ENCODE peak calls at places on chromosomes 6 and 20, in five cellular contexts. R is stomach, Q is B cell, P is heart right ventricle, W is RWPE1. F is an unnamed sample.

GRCh38 chr20:62063601-62063980 is 2.1 kb downstream of the TAF4 start:
- DNase-seq in R (no peak), Q (peak), P (no peak), W (no peak), F (no peak)

GRCh38 chr20:37396520-37397075 is 50.7 kb downstream of the SRC start:
- DNase-seq in R (no peak), Q (no peak), P (no peak), W (no peak), F (no peak)

GRCh38 chr6:148868314-148868713 is 121.5 kb downstream of the UST start:
- DNase-seq in R (no peak), Q (no peak), P (no peak), W (peak), F (no peak)

GRCh38 chr20:62914970-62915457 is 11.3 kb downstream of the DIDO1 start:
- DNase-seq in R (no peak), Q (no peak), P (peak), W (no peak), F (peak)

GRCh38 chr6:41061196-41061726 is 8.3 kb downstream of the APOBEC2 start:
- DNase-seq in R (peak), Q (no peak), P (no peak), W (no peak), F (no peak)

GRCh38 chr6:106553440-106553839 is 75.9 kb downstream of the RTN4IP1 start:
- DNase-seq in R (no peak), Q (no peak), P (no peak), W (no peak), F (no peak)

GRCh38 chr20:52035498-52035897 is 156.1 kb downstream of the ZFP64 start:
- DNase-seq in R (no peak), Q (no peak), P (no peak), W (no peak), F (no peak)

GRCh38 chr6:112253842-112254816 is at the start of gene LAMA4:
- DNase-seq in R (peak), Q (no peak), P (peak), W (peak), F (peak)

GRCh38 chr20:34220581-34220980 is 20.6 kb upstream of the ASIP start:
- DNase-seq in R (no peak), Q (no peak), P (no peak), W (peak), F (no peak)

GRCh38 chr20:47377122-47377722 is 20.7 kb upstream of the ZMYND8 start:
- DNase-seq in R (no peak), Q (no peak), P (no peak), W (peak), F (no peak)

GRCh38 chr20:49560646-49561045 is 7.3 kb downstream of the PTGIS start:
- DNase-seq in R (peak), Q (no peak), P (no peak), W (no peak), F (no peak)
- TF ChIP-seq CTCF in R (no peak), Q (no peak), P (no peak), W (no peak), F (no peak)

GRCh38 chr6:135073217-135073616 is 18.6 kb upstream of the HBS1L start:
- DNase-seq in R (no peak), Q (no peak), P (no peak), W (no peak), F (no peak)

GRCh38 chr6:135073757-135074393 is 19.3 kb upstream of the HBS1L start:
- DNase-seq in R (no peak), Q (no peak), P (no peak), W (no peak), F (no peak)

GRCh38 chr6:135072753-135073152 is 18.1 kb upstream of the HBS1L start:
- DNase-seq in R (no peak), Q (no peak), P (no peak), W (no peak), F (no peak)

DNA sequence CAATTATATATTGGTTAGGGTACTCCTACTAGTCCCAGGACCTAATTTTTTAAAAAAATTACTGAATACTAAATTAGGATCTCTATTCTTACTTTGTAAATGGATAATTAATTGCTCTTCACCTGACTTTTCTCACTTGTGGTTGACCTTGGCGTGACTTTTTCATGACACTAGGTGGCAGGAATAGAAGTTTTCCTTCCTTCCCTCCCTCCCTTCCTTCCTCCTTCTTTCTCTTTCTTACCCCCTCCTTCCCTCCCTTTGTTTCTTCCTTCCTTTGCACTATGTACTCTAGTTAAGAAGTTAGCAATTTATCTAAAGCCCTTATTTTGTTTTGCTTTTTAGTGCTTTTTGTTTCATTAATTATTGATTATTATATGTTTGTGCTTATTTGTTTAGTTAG is 20.4 kb upstream of the HBS1L start:
- DNase-seq in R (no peak), Q (no peak), P (no peak), W (no peak), F (no peak)
- TF ChIP-seq CTCF in R (no peak), Q (no peak), P (no peak), W (no peak), F (no peak)

DNA sequence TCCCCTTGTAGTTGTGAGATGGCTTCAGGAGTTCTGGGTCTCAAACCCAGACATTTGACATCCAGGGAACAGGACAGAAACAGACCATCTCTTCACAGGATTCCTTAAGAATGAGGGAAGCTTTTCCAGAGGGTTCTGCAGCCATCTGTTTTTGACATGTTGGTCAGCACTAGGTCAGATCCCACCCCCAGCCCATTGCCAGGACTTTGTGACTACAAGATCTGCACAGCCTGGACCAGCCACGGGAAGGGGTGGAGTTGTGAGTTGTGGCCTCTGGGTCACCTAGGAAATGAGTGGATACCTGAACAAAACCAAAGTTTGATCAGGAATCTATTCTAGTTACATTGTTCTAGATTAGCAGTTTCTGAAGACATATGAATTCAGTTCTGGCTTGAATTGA is 39.2 kb upstream of the SSTR4 start:
- DNase-seq in R (no peak), Q (no peak), P (no peak), W (no peak), F (no peak)
- TF ChIP-seq CTCF in R (no peak), Q (no peak), P (no peak), W (no peak), F (no peak)

GRCh38 chr6:2030682-2031244 is 214.6 kb downstream of the GMDS start:
- DNase-seq in R (no peak), Q (no peak), P (no peak), W (no peak), F (no peak)

GRCh38 chr6:2033544-2033943 is 211.9 kb downstream of the GMDS start:
- DNase-seq in R (no peak), Q (no peak), P (no peak), W (no peak), F (no peak)

GRCh38 chr6:2029130-2029794 is 216.1 kb downstream of the GMDS start:
- DNase-seq in R (no peak), Q (no peak), P (no peak), W (peak), F (no peak)

GRCh38 chr6:2028457-2029038 is 216.9 kb downstream of the GMDS start:
- DNase-seq in R (no peak), Q (peak), P (no peak), W (no peak), F (no peak)

GRCh38 chr6:2029952-2030351 is 215.5 kb downstream of the GMDS start:
- DNase-seq in R (no peak), Q (no peak), P (no peak), W (no peak), F (no peak)
- TF ChIP-seq CTCF in R (no peak), Q (no peak), P (no peak), W (no peak), F (no peak)